ENCODE peak calls at places on chromosomes 1 and 21, in four cellular contexts. T, P, C and U are unnamed samples.

GRCh38 chr1:230284891-230285290 is 141.2 kb downstream of the PGBD5 start:
- DNase-seq in T (no peak), C (no peak), P (no peak), U (no peak)

GRCh38 chr21:42550817-42551216 is 37.2 kb downstream of the SLC37A1 start:
- DNase-seq in C (no peak), P (no peak), T (no peak), U (no peak)

GRCh38 chr1:7186382-7187120 is 401.3 kb downstream of the CAMTA1 start:
- DNase-seq in T (no peak), P (no peak), C (no peak), U (no peak)

GRCh38 chr1:43402055-43402865 is 12.6 kb downstream of the SZT2 start:
- DNase-seq in C (no peak), P (no peak), T (no peak), U (no peak)

GRCh38 chr1:60890664-60891063 is 191.7 kb upstream of the NFIA start:
- DNase-seq in C (no peak), P (no peak), T (no peak), U (no peak)

GRCh38 chr21:26106562-26106961 is 64.0 kb downstream of the APP start:
- DNase-seq in T (no peak), P (no peak), C (no peak), U (no peak)

GRCh38 chr1:201999625-202000238 is 10.7 kb upstream of the ELF3 start:
- DNase-seq in T (peak; percentile 20), C (no peak), P (no peak), U (no peak)

GRCh38 chr1:91764471-91765115 is 121.4 kb downstream of the TGFBR3 start:
- DNase-seq in C (no peak), T (no peak), P (no peak), U (no peak)

GRCh38 chr1:206703647-206704046 is 18.9 kb downstream of the MAPKAPK2 start:
- DNase-seq in C (peak; percentile 79), T (peak; percentile 67), P (peak; percentile 40), U (no peak)

GRCh38 chr1:160739098-160739511 is at the start of gene SLAMF7:
- DNase-seq in T (no peak), C (peak; percentile 57), P (no peak), U (no peak)

GRCh38 chr1:1966086-1966740 is 37.4 kb downstream of the CFAP74 start:
- DNase-seq in T (no peak), P (no peak), C (peak; percentile 6), U (no peak)

GRCh38 chr1:4972761-4973320 is 318.4 kb downstream of the AJAP1 start:
- DNase-seq in C (no peak), P (no peak), T (no peak), U (no peak)

GRCh38 chr1:100277866-100278265 is 11.8 kb downstream of the RTCA start:
- DNase-seq in P (peak; percentile 9), C (peak; percentile 32), T (peak; percentile 40), U (no peak)

DNA sequence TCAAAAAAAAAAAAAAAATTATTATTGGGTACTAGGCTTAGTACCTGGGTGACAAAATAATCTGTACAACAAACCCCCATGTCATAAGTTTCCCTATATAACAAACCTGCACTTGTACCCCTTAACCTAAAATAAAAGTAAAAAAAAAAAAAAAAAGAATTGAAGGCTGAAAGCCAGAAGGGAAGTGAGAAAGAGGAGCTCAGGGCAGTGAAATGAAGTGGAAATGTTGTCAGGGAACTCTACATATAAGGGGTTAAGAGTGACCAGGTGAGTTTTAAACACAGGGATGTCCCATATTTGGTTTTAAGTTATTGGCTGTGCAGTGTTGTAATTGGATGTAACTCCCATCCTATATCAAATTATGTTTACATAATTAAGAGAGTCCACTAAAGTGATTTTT is 85.7 kb upstream of the ABCD3 start:
- DNase-seq in C (no peak), P (no peak), T (no peak), U (no peak)
- H3K4me1 ChIP-seq in C (no peaks in the 10 kb centered on the region), P (no peaks in the 10 kb centered on the region), T (no peaks in the 10 kb centered on the region), U (peaks cover 8% of the 10 kb centered on the region)

DNA sequence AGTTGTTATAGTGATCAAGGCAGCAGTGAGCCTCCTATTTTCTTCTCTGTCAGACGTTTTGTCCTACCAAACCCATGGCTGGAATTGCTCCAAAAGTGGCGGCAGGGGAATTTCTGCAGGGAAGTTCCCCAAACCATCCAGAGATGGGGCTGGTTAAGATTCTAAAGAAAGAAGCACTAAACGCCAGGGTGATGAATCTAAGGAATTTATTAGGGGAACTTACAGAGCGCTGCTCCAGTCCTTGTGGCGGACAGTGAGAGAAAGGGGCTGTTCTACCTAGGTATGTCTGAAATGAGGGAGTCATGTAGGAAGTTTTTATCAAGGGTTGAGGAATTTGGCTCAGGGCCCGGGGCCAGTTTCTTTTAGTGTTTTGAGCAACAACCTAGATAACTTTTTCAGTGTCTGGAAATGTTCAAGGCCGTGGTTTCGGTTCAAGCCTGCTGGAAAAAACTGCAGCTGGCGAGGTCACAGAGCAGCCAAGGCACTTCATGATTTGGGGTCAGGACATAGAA is 222.4 kb upstream of the B3GALT2 start:
- DNase-seq in C (no peak), P (no peak), T (peak; percentile 26), U (no peak)
- H3K4me3 ChIP-seq in C (no peak overlapping the region), P (no peak overlapping the region), T (no peak overlapping the region), U (no peak overlapping the region)

GRCh38 chr1:82446251-82446650 is 645.5 kb downstream of the ADGRL2 start:
- DNase-seq in C (no peak), P (no peak), T (no peak), U (no peak)
- H3K9me3 ChIP-seq in C (no peaks in the 10 kb centered on the region), P (no peaks in the 10 kb centered on the region), T (peaks cover 4% of the 10 kb centered on the region), U (no peaks in the 10 kb centered on the region)

GRCh38 chr1:112807999-112808398 is 92.9 kb upstream of the PPM1J start:
- DNase-seq in T (no peak), C (no peak), P (no peak), U (no peak)

GRCh38 chr1:112805155-112805853 is 90.2 kb upstream of the PPM1J start:
- DNase-seq in T (no peak), C (no peak), P (no peak), U (no peak)

GRCh38 chr1:112806090-112806642 is 91.0 kb upstream of the PPM1J start:
- DNase-seq in T (no peak), P (no peak), C (no peak), U (no peak)

GRCh38 chr1:112807117-112807516 is 92.0 kb upstream of the PPM1J start:
- DNase-seq in P (no peak), C (no peak), T (no peak), U (no peak)

DNA sequence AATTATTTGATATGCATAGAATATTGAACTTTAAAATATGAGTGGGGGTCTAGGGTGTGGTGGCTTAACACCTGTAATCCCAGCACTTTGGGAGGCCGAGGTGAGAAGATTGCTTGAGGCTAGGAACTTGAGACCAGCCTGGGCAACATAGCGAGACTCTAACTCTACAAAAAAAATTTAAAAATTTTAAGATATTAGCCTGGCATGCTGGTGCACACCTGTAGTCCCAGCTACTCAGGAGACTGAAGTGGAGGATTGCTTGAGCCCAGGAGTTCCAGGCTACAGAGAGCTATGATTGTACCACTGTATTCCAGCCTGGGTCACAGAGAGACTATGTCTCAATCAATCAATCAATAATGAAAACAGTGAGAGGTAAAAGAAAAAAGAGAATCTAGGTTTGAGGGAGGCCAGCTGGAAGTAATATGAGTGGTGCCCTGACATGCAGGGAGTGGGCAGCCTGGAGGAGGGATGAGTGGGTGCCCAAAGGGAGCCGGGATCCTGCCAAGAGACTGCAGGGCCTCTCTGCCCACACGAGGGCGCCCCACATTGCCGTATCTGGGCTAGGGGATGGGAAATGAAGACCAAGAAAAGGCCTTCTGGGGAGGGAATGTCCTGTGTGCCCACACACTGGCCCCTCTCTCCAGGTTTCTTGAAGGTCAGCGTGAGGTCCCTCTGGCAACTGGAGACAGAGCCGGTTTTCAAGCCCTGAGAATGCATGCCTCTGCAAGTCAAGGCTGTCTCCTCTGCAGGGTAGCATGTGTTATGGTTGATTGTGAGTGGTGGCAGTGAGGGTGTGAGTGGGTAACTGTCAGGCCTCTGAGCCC is 93.9 kb upstream of the PPM1J start:
- DNase-seq in T (peak; percentile 31), P (peak; percentile 22), C (peak; percentile 38), U (no peak)
- H3K4me1 ChIP-seq in T (no peaks in the 10 kb centered on the region), P (no peaks in the 10 kb centered on the region), C (no peaks in the 10 kb centered on the region), U (no peaks in the 10 kb centered on the region)

DNA sequence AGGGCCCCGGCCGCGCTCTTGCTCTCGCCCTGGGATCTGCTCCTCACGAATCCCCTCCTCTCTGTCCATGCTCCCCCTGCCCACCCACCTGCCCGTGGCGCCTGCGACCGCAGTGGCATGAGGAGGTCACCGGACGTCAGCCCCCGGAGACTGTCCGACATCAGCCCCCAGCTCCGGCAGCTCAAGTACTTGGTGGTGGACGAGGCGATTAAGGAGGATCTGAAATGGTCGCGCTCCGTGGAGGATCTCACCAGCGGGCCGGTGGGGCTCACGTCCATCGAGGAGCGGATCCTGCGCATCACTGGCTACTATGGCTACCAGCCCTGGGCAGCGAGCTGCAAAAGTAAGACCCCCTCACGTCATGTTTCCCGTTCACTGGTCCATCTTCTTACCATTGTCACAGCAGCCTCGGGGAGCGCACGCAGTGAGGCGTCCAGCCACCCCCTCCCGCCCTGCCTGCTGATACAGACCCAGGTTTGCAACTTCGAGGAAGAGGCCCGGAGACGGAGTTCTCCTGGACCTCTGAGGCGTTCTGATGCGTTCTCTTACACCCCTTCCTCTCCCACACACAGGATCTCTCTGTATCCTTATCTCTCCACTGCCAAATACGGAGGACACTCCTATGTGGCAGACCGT is 1.1 kb downstream of the SLC35F3 start:
- DNase-seq in P (no peak), T (no peak), C (no peak), U (no peak)
- H3K4me3 ChIP-seq in P (no peak overlapping the region), T (no peak overlapping the region), C (no peak overlapping the region), U (no peak overlapping the region)

GRCh38 chr1:147625274-147625986 is 44.9 kb downstream of the ACP6 start:
- DNase-seq in T (no peak), C (no peak), P (no peak), U (no peak)
- H3K9me3 ChIP-seq in T (no peaks in the 10 kb centered on the region), C (no peaks in the 10 kb centered on the region), P (no peaks in the 10 kb centered on the region), U (no peaks in the 10 kb centered on the region)

DNA sequence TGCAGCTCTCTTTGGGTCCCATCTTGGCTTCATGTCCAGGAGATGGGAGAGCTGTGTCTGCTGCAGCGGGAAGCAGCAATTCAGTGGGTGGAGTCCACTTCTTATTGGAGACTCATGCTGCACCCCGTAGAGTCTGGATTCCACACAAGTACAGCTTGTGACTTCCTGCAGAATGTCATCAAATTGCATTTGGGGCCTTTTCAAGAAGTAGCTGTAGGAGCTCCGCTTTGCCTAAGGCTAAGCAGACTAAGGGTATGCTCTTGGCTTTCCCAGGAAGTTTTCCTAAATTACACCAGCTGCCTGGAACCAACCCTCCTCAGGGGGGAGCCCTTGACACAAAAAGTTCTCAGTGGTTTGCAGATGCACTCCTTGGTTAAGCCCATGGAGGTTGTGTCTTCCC is 5.7 kb upstream of the MOB3C start:
- DNase-seq in C (no peak), T (no peak), P (no peak), U (no peak)
- H3K4me1 ChIP-seq in C (no peaks in the 10 kb centered on the region), T (peaks cover under 1% of the 10 kb centered on the region), P (no peaks in the 10 kb centered on the region), U (peaks cover 19% of the 10 kb centered on the region)

DNA sequence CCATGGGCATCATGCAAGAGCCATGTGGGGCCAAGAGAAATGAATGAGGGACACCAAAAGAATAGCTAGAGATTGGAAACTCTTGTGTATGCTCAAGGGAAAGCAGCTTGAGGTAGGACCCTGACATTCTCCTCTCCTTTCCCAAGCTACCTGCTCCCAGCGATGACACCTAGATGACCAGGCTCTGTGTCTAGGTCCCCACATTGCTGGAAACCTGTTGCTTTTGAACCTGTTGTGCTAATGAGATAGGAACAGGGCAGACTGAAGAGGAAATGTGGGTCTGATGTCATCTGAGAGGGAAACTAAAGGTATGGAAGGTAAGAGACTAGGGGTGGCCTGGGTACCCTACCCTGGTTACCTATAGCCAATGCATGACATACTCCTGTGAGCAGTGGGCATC is 1.8 kb downstream of the FMOD start:
- DNase-seq in P (no peak), C (no peak), T (no peak), U (no peak)
- H3K4me3 ChIP-seq in P (no peak overlapping the region), C (no peak overlapping the region), T (no peak overlapping the region), U (no peak overlapping the region)